ENCODE peak calls at places on chromosomes 4 and X, in ten cellular contexts. One of them, this sample, is unnamed.
A peak's percentile ranks its signal among the peaks of the same experiment; 100 is the strongest.

GRCh38 chr4:26343041-26343403 is 22.2 kb downstream of the RBPJ start:
- DNase-seq in naive thymus-derived CD4-positive, alpha-beta T cell: no peak
- DNase-seq in thoracic aorta: no peak
- DNase-seq in psoas muscle: no peak
- DNase-seq in body of pancreas: no peak
- DNase-seq in AG04450: no peak
- DNase-seq in IMR-90: peak; percentile 50
- DNase-seq in heart right ventricle: no peak
- DNase-seq in mesendoderm: no peak
- DNase-seq in endodermal cell: no peak
- DNase-seq in this sample: no peak

GRCh38 chrX:124984140-124984813 is 335.4 kb upstream of the TEX13C start:
- DNase-seq in psoas muscle: no peak
- DNase-seq in IMR-90: no peak
- DNase-seq in AG04450: no peak
- DNase-seq in heart right ventricle: no peak
- DNase-seq in naive thymus-derived CD4-positive, alpha-beta T cell: no peak
- DNase-seq in body of pancreas: no peak
- DNase-seq in endodermal cell: no peak
- DNase-seq in mesendoderm: no peak
- DNase-seq in thoracic aorta: no peak
- DNase-seq in this sample: no peak

GRCh38 chrX:3771756-3772155 is 58.3 kb upstream of the PRKX start:
- DNase-seq in psoas muscle: no peak
- DNase-seq in heart right ventricle: no peak
- DNase-seq in mesendoderm: no peak
- DNase-seq in IMR-90: no peak
- DNase-seq in thoracic aorta: no peak
- DNase-seq in AG04450: no peak
- DNase-seq in endodermal cell: no peak
- DNase-seq in body of pancreas: no peak
- DNase-seq in naive thymus-derived CD4-positive, alpha-beta T cell: no peak
- DNase-seq in this sample: no peak

GRCh38 chr4:140078366-140078765 is 75.6 kb downstream of the MAML3 start:
- DNase-seq in IMR-90: peak; percentile 51
- DNase-seq in heart right ventricle: peak; percentile 24
- DNase-seq in AG04450: no peak
- DNase-seq in body of pancreas: no peak
- DNase-seq in psoas muscle: peak; percentile 69
- DNase-seq in thoracic aorta: no peak
- DNase-seq in mesendoderm: peak; percentile 88
- DNase-seq in naive thymus-derived CD4-positive, alpha-beta T cell: no peak
- DNase-seq in endodermal cell: peak; percentile 86
- DNase-seq in this sample: no peak

GRCh38 chrX:76915836-76916235 is 488.3 kb downstream of the MAGEE1 start:
- DNase-seq in AG04450: no peak
- DNase-seq in heart right ventricle: no peak
- DNase-seq in endodermal cell: no peak
- DNase-seq in mesendoderm: no peak
- DNase-seq in thoracic aorta: peak; percentile 2
- DNase-seq in body of pancreas: no peak
- DNase-seq in IMR-90: no peak
- DNase-seq in naive thymus-derived CD4-positive, alpha-beta T cell: no peak
- DNase-seq in psoas muscle: no peak
- DNase-seq in this sample: no peak

GRCh38 chr4:48147621-48148020 is 13.6 kb upstream of the TXK start:
- DNase-seq in AG04450: no peak
- DNase-seq in thoracic aorta: no peak
- DNase-seq in body of pancreas: no peak
- DNase-seq in psoas muscle: no peak
- DNase-seq in naive thymus-derived CD4-positive, alpha-beta T cell: no peak
- DNase-seq in IMR-90: no peak
- DNase-seq in heart right ventricle: no peak
- DNase-seq in endodermal cell: no peak
- DNase-seq in mesendoderm: no peak
- DNase-seq in this sample: no peak

GRCh38 chrX:133045986-133046385 is 50.9 kb downstream of the USP26 start:
- DNase-seq in body of pancreas: no peak
- DNase-seq in endodermal cell: no peak
- DNase-seq in psoas muscle: no peak
- DNase-seq in mesendoderm: peak; percentile 37
- DNase-seq in thoracic aorta: no peak
- DNase-seq in naive thymus-derived CD4-positive, alpha-beta T cell: no peak
- DNase-seq in IMR-90: peak; percentile 1
- DNase-seq in AG04450: no peak
- DNase-seq in heart right ventricle: no peak
- DNase-seq in this sample: no peak

GRCh38 chr4:7434766-7435150 is at the start of gene PSAPL1:
- DNase-seq in body of pancreas: peak; percentile 65
- DNase-seq in IMR-90: peak; percentile 3
- DNase-seq in thoracic aorta: no peak
- DNase-seq in AG04450: no peak
- DNase-seq in mesendoderm: peak; percentile 79
- DNase-seq in heart right ventricle: peak; percentile 52
- DNase-seq in endodermal cell: peak; percentile 90
- DNase-seq in naive thymus-derived CD4-positive, alpha-beta T cell: no peak
- DNase-seq in psoas muscle: peak; percentile 39
- DNase-seq in this sample: peak; percentile 40

GRCh38 chr4:112516401-112517066 is 554 bp upstream of the NEUROG2 start:
- DNase-seq in AG04450: no peak
- DNase-seq in IMR-90: no peak
- DNase-seq in mesendoderm: peak; percentile 79
- DNase-seq in endodermal cell: peak; percentile 92
- DNase-seq in heart right ventricle: peak; percentile 21
- DNase-seq in naive thymus-derived CD4-positive, alpha-beta T cell: no peak
- DNase-seq in thoracic aorta: no peak
- DNase-seq in body of pancreas: peak; percentile 14
- DNase-seq in psoas muscle: no peak
- DNase-seq in this sample: no peak

DNA sequence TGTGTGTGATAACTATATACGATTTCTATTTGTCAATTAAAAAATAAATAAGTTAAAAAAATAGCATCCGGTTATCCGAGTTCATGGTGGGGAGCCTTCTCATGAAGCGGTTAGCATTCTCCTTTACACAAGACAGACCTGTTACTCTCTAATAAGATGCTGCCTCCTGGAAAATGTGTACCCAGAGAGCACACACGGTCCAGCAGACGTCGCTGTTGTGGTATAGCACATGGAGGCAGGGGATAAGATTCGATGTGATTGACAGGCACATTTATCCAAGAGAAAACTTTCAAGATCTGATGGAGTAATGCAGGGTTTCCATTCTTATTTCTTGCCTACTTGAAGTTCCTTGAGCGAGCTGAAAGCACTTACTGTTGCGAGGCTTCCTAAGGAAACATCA is 62.7 kb upstream of the STS start:
- DNase-seq in psoas muscle: no peak
- DNase-seq in AG04450: no peak
- DNase-seq in body of pancreas: no peak
- DNase-seq in heart right ventricle: no peak
- DNase-seq in endodermal cell: no peak
- DNase-seq in naive thymus-derived CD4-positive, alpha-beta T cell: no peak
- DNase-seq in mesendoderm: no peak
- DNase-seq in IMR-90: no peak
- DNase-seq in thoracic aorta: no peak
- DNase-seq in this sample: no peak
- H3K27ac ChIP-seq in psoas muscle: no peak overlapping the region
- H3K27ac ChIP-seq in AG04450: no peak overlapping the region
- H3K27ac ChIP-seq in body of pancreas: no peak overlapping the region
- H3K27ac ChIP-seq in heart right ventricle: no peak overlapping the region
- H3K27ac ChIP-seq in endodermal cell: no peak overlapping the region
- H3K27ac ChIP-seq in naive thymus-derived CD4-positive, alpha-beta T cell: no peak overlapping the region
- H3K27ac ChIP-seq in mesendoderm: no peak overlapping the region
- H3K27ac ChIP-seq in IMR-90: no peak overlapping the region
- H3K27ac ChIP-seq in thoracic aorta: no peak overlapping the region
- H3K27ac ChIP-seq in this sample: no peak overlapping the region

GRCh38 chrX:134174273-134174660 is 62.7 kb upstream of the CCDC160 start:
- DNase-seq in AG04450: no peak
- DNase-seq in IMR-90: no peak
- DNase-seq in heart right ventricle: no peak
- DNase-seq in thoracic aorta: no peak
- DNase-seq in body of pancreas: no peak
- DNase-seq in endodermal cell: no peak
- DNase-seq in mesendoderm: no peak
- DNase-seq in naive thymus-derived CD4-positive, alpha-beta T cell: no peak
- DNase-seq in psoas muscle: no peak
- DNase-seq in this sample: no peak
- H3K27me3 ChIP-seq in AG04450: peaks cover 18% of the 10 kb centered on the region
- H3K27me3 ChIP-seq in IMR-90: peaks cover 13% of the 10 kb centered on the region
- H3K27me3 ChIP-seq in heart right ventricle: peaks cover 84% of the 10 kb centered on the region
- H3K27me3 ChIP-seq in thoracic aorta: no peaks in the 10 kb centered on the region
- H3K27me3 ChIP-seq in body of pancreas: no peaks in the 10 kb centered on the region
- H3K27me3 ChIP-seq in endodermal cell: no peaks in the 10 kb centered on the region
- H3K27me3 ChIP-seq in mesendoderm: no peaks in the 10 kb centered on the region
- H3K27me3 ChIP-seq in naive thymus-derived CD4-positive, alpha-beta T cell: no peaks in the 10 kb centered on the region
- H3K27me3 ChIP-seq in psoas muscle: no peaks in the 10 kb centered on the region
- H3K27me3 ChIP-seq in this sample: peaks cover 6% of the 10 kb centered on the region

GRCh38 chr4:15689540-15689939 is 7.9 kb downstream of the FAM200B start:
- DNase-seq in thoracic aorta: no peak
- DNase-seq in endodermal cell: no peak
- DNase-seq in AG04450: no peak
- DNase-seq in psoas muscle: no peak
- DNase-seq in IMR-90: peak; percentile 48
- DNase-seq in mesendoderm: no peak
- DNase-seq in heart right ventricle: no peak
- DNase-seq in body of pancreas: no peak
- DNase-seq in naive thymus-derived CD4-positive, alpha-beta T cell: no peak
- DNase-seq in this sample: no peak

GRCh38 chr4:15694431-15694830 is 8.4 kb upstream of the BST1 start:
- DNase-seq in naive thymus-derived CD4-positive, alpha-beta T cell: no peak
- DNase-seq in thoracic aorta: no peak
- DNase-seq in endodermal cell: no peak
- DNase-seq in heart right ventricle: no peak
- DNase-seq in body of pancreas: no peak
- DNase-seq in psoas muscle: no peak
- DNase-seq in AG04450: no peak
- DNase-seq in mesendoderm: no peak
- DNase-seq in IMR-90: no peak
- DNase-seq in this sample: no peak

GRCh38 chr4:15691346-15692140 is 9.9 kb downstream of the FAM200B start:
- DNase-seq in thoracic aorta: no peak
- DNase-seq in psoas muscle: no peak
- DNase-seq in body of pancreas: no peak
- DNase-seq in AG04450: peak; percentile 33
- DNase-seq in heart right ventricle: no peak
- DNase-seq in mesendoderm: no peak
- DNase-seq in endodermal cell: no peak
- DNase-seq in IMR-90: peak; percentile 87
- DNase-seq in naive thymus-derived CD4-positive, alpha-beta T cell: no peak
- DNase-seq in this sample: no peak

GRCh38 chr4:15688056-15688455 is 6.4 kb downstream of the FAM200B start:
- DNase-seq in psoas muscle: no peak
- DNase-seq in AG04450: no peak
- DNase-seq in mesendoderm: no peak
- DNase-seq in naive thymus-derived CD4-positive, alpha-beta T cell: no peak
- DNase-seq in endodermal cell: no peak
- DNase-seq in heart right ventricle: no peak
- DNase-seq in thoracic aorta: no peak
- DNase-seq in body of pancreas: no peak
- DNase-seq in IMR-90: no peak
- DNase-seq in this sample: no peak

GRCh38 chr4:15690020-15690809 is 8.6 kb downstream of the FAM200B start:
- DNase-seq in mesendoderm: peak; percentile 98
- DNase-seq in endodermal cell: peak; percentile 66
- DNase-seq in IMR-90: peak; percentile 93
- DNase-seq in thoracic aorta: no peak
- DNase-seq in AG04450: peak; percentile 65
- DNase-seq in heart right ventricle: no peak
- DNase-seq in naive thymus-derived CD4-positive, alpha-beta T cell: no peak
- DNase-seq in psoas muscle: no peak
- DNase-seq in body of pancreas: no peak
- DNase-seq in this sample: no peak
- H3K27ac ChIP-seq in mesendoderm: peak overlapping the region; percentile 68
- H3K27ac ChIP-seq in endodermal cell: peak overlapping the region; percentile 87
- H3K27ac ChIP-seq in IMR-90: peak overlapping the region; percentile 76
- H3K27ac ChIP-seq in thoracic aorta: no peak overlapping the region
- H3K27ac ChIP-seq in AG04450: peak overlapping the region; percentile 72
- H3K27ac ChIP-seq in heart right ventricle: peak overlapping the region; percentile 46
- H3K27ac ChIP-seq in naive thymus-derived CD4-positive, alpha-beta T cell: no peak overlapping the region
- H3K27ac ChIP-seq in psoas muscle: no peak overlapping the region
- H3K27ac ChIP-seq in body of pancreas: no peak overlapping the region
- H3K27ac ChIP-seq in this sample: no peak overlapping the region

GRCh38 chrX:19110642-19111041 is 11.6 kb downstream of the ADGRG2 start:
- DNase-seq in body of pancreas: no peak
- DNase-seq in AG04450: no peak
- DNase-seq in psoas muscle: no peak
- DNase-seq in thoracic aorta: no peak
- DNase-seq in IMR-90: no peak
- DNase-seq in naive thymus-derived CD4-positive, alpha-beta T cell: no peak
- DNase-seq in endodermal cell: no peak
- DNase-seq in heart right ventricle: no peak
- DNase-seq in mesendoderm: no peak
- DNase-seq in this sample: no peak
- H3K27me3 ChIP-seq in body of pancreas: no peaks in the 10 kb centered on the region
- H3K27me3 ChIP-seq in AG04450: no peaks in the 10 kb centered on the region
- H3K27me3 ChIP-seq in psoas muscle: no peaks in the 10 kb centered on the region
- H3K27me3 ChIP-seq in thoracic aorta: no peaks in the 10 kb centered on the region
- H3K27me3 ChIP-seq in IMR-90: no peaks in the 10 kb centered on the region
- H3K27me3 ChIP-seq in naive thymus-derived CD4-positive, alpha-beta T cell: no peaks in the 10 kb centered on the region
- H3K27me3 ChIP-seq in endodermal cell: peaks cover 5% of the 10 kb centered on the region
- H3K27me3 ChIP-seq in heart right ventricle: peaks cover 51% of the 10 kb centered on the region
- H3K27me3 ChIP-seq in mesendoderm: no peaks in the 10 kb centered on the region
- H3K27me3 ChIP-seq in this sample: no peaks in the 10 kb centered on the region

DNA sequence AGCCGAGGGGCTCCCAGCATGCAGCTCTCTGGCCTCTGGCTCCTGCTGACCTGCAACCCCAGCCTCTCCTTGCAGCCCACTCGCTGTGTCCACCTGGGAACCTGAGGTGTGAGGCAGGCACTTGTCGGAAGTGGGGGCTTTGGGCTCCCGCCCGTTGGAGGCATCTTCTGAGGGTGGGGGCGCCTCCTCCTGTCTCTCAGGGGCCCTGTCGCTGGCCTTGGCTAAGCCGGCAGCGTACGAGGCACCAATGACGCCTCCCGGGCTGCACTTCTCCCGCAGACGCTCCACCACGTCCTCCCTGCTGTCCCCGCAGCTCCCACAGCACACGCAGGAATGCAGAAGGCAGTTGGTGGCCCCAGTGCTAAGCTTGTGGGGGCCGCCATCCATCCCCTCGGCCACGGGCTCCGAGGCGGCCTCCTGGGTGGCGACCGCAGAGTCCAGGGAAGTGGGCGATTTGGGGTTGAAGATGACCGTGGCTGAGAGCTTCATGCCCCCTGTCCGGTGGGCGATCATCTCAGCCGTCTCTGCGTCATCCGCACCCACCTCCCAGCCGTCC is 42.5 kb upstream of the MXD4 start:
- DNase-seq in body of pancreas: no peak
- DNase-seq in thoracic aorta: no peak
- DNase-seq in mesendoderm: no peak
- DNase-seq in endodermal cell: no peak
- DNase-seq in AG04450: no peak
- DNase-seq in heart right ventricle: no peak
- DNase-seq in psoas muscle: no peak
- DNase-seq in naive thymus-derived CD4-positive, alpha-beta T cell: no peak
- DNase-seq in IMR-90: no peak
- DNase-seq in this sample: peak; percentile 14
- H3K27ac ChIP-seq in body of pancreas: no peak overlapping the region
- H3K27ac ChIP-seq in thoracic aorta: no peak overlapping the region
- H3K27ac ChIP-seq in mesendoderm: no peak overlapping the region
- H3K27ac ChIP-seq in endodermal cell: no peak overlapping the region
- H3K27ac ChIP-seq in AG04450: no peak overlapping the region
- H3K27ac ChIP-seq in heart right ventricle: no peak overlapping the region
- H3K27ac ChIP-seq in psoas muscle: no peak overlapping the region
- H3K27ac ChIP-seq in naive thymus-derived CD4-positive, alpha-beta T cell: no peak overlapping the region
- H3K27ac ChIP-seq in IMR-90: no peak overlapping the region
- H3K27ac ChIP-seq in this sample: no peak overlapping the region

This sample was measured in colonic mucosa.